ENCODE peak calls at places on chromosomes 4 and X, in four cellular contexts. X, K, H and B are unnamed samples.

GRCh38 chr4:150327262-150327780 is 249.1 kb downstream of the DCLK2 start:
- DNase-seq in X (no peak), K (no peak), H (no peak), B (no peak)

GRCh38 chr4:16289872-16290554 is 63.7 kb upstream of the TAPT1 start:
- DNase-seq in X (no peak), K (no peak), H (no peak), B (peak; percentile 28)

GRCh38 chr4:17324431-17324830 is 187.5 kb downstream of the QDPR start:
- DNase-seq in X (no peak), K (no peak), H (peak; percentile 61), B (peak; percentile 70)

GRCh38 chrX:11367609-11368430 is 74.6 kb downstream of the AMELX start:
- DNase-seq in X (no peak), K (no peak), H (no peak), B (no peak)

GRCh38 chr4:73419106-73420038 is 15.3 kb downstream of the ALB start:
- DNase-seq in X (no peak), K (no peak), H (no peak), B (no peak)

GRCh38 chr4:55546633-55547460 is at the start of gene CLOCK:
- DNase-seq in X (peak; percentile 84), K (peak; percentile 96), H (peak; percentile 90), B (peak; percentile 93)

GRCh38 chrX:11269006-11269405 is 24.2 kb upstream of the AMELX start:
- DNase-seq in X (no peak), K (no peak), H (no peak), B (no peak)

GRCh38 chrX:30489323-30489722 is 88.2 kb downstream of the TASL start:
- DNase-seq in X (no peak), K (no peak), H (no peak), B (peak; percentile 42)

GRCh38 chr4:89482248-89482647 is 174.6 kb upstream of the GPRIN3 start:
- DNase-seq in X (no peak), K (no peak), H (no peak), B (peak; percentile 37)

GRCh38 chr4:105765690-105766407 is 57.3 kb downstream of the GSTCD start:
- DNase-seq in X (no peak), K (no peak), H (no peak), B (no peak)

GRCh38 chr4:85772470-85772869 is 297.5 kb downstream of the ARHGAP24 start:
- DNase-seq in X (no peak), K (no peak), H (no peak), B (no peak)

GRCh38 chr4:98657531-98658286 is 702 bp downstream of the TSPAN5 start:
- DNase-seq in X (no peak), K (peak; percentile 78), H (peak; percentile 31), B (no peak)

DNA sequence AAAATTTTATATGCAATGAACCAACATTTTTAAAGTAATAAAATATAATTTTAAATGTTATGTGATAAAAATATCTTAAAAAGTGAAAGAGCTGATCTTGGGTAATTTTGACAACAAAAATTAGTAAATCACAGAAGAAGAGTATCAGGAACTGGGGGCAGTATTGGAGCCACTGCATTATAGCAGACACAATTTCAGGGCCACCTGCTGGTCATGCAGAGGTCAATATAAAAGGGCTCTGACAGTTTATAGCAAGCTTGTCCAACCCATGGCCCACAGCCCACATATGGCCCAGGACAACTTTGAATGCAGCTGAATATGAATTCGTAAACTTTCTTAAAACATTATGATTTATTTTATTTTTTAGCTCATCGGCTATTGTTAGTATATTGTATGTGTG is 13.0 kb upstream of the LEF1 start:
- DNase-seq in X (no peak), K (no peak), H (no peak), B (peak; percentile 53)
- TF ChIP-seq CTCF in X (no peak), K (no peak), H (no peak), B (peak; percentile 21)

DNA sequence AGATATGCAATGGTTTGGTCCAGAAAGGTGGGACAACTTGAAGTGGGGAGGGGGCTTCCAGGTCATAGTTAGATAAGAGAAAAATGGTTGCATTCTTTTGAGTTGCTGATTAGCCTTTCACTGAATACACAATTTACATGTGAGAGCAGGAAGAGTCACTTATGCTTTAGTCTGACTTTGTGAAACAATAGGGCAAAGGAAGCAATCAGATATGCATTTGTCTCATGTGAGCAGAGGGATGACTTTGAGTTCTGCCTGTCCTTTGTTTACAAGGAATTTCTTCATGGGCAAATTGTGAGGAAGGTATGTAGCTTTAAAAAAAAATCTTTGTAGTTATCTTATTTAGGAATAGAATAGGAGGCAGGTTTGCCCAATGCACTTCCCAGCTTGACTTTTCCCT is 12.9 kb downstream of the SMIM9 start:
- DNase-seq in X (no peak), K (no peak), H (no peak), B (no peak)
- H3K4me3 ChIP-seq in X (no peak overlapping the region), K (no peak overlapping the region), H (no peak overlapping the region), B (no peak overlapping the region)

GRCh38 chr4:158259955-158260575 is 49.8 kb downstream of the TMEM144 start:
- DNase-seq in X (no peak), K (no peak), H (no peak), B (peak; percentile 18)
- TF ChIP-seq CTCF in X (no peak), K (no peak), H (peak; percentile 24), B (peak; percentile 15)

GRCh38 chr4:825969-826330 is at the start of gene CPLX1:
- DNase-seq in X (peak; percentile 39), K (no peak), H (no peak), B (no peak)
- H3K4me3 ChIP-seq in X (peak within 1 kb of the TSS; percentile 45), K (peak within 1 kb of the TSS; percentile 42), H (peak within 1 kb of the TSS; percentile 43), B (no peak within 1 kb of the TSS)

DNA sequence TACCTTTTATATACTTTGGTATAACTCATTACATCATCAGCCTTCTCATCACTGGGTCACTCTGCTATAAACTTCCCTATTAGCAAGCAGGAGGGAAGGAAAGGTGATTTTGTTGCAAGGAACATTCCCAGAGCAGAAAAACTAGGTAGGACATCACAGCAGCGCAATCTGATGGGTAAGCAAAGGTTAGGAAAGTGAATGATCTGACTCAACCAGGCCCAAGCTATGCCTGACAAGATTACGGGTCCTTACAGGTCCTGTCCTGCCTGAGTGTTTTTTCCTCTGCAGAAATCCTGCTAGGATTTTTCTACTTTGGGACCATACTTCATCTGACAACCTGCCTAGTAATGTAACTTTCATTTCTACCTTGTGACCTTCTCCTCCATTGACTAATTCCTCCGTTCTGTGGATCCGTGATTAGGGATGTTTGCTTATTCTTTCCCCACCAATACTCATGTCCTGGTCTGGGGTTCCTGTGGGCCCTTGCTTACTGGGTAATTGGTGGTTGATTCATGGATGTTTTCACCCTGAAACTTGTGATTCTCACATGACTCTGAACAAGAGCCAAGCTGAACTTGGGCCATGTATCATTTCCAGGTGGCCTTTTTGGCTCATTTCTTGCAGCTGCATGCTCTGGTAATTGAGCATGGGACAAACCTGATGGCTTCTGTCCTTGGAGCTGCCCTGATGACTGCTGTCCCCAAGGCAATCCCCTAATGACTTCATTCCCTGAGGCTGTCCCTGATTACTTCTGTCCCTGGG is 111.9 kb upstream of the KIT start:
- DNase-seq in X (no peak), K (no peak), H (no peak), B (no peak)
- TF ChIP-seq CTCF in X (no peak), K (no peak), H (no peak), B (no peak)